ENCODE peak calls at places on chromosomes 4 and X, in ten cellular contexts. One of them, this sample, is unnamed.

GRCh38 chr4:154313004-154313587 is 178.5 kb downstream of the DCHS2 start:
- DNase-seq in omental fat pad: no peak
- DNase-seq in hepatocyte: no peak
- DNase-seq in fibroblast of mammary gland: peak; percentile 72
- DNase-seq in foreskin fibroblast: peak; percentile 36
- DNase-seq in thyroid gland: no peak
- DNase-seq in DND-41: no peak
- DNase-seq in MCF 10A: no peak
- DNase-seq in chondrocyte: no peak
- DNase-seq in lower lobe of right lung: no peak
- DNase-seq in this sample: no peak

GRCh38 chr4:107619065-107619464 is 101.0 kb downstream of the PAPSS1 start:
- DNase-seq in omental fat pad: no peak
- DNase-seq in hepatocyte: peak; percentile 17
- DNase-seq in fibroblast of mammary gland: peak; percentile 65
- DNase-seq in foreskin fibroblast: peak; percentile 86
- DNase-seq in thyroid gland: peak; percentile 34
- DNase-seq in DND-41: no peak
- DNase-seq in MCF 10A: peak; percentile 0
- DNase-seq in chondrocyte: no peak
- DNase-seq in lower lobe of right lung: no peak
- DNase-seq in this sample: no peak

GRCh38 chrX:152993933-152994332 is at the start of gene PNMA5:
- DNase-seq in omental fat pad: no peak
- DNase-seq in hepatocyte: no peak
- DNase-seq in fibroblast of mammary gland: no peak
- DNase-seq in foreskin fibroblast: no peak
- DNase-seq in thyroid gland: no peak
- DNase-seq in DND-41: no peak
- DNase-seq in MCF 10A: no peak
- DNase-seq in chondrocyte: no peak
- DNase-seq in lower lobe of right lung: no peak
- DNase-seq in this sample: no peak

GRCh38 chrX:55907968-55908607 is 190.5 kb downstream of the RRAGB start:
- DNase-seq in omental fat pad: no peak
- DNase-seq in hepatocyte: peak; percentile 84
- DNase-seq in fibroblast of mammary gland: peak; percentile 23
- DNase-seq in foreskin fibroblast: peak; percentile 25
- DNase-seq in thyroid gland: peak; percentile 73
- DNase-seq in DND-41: no peak
- DNase-seq in MCF 10A: peak; percentile 3
- DNase-seq in chondrocyte: no peak
- DNase-seq in lower lobe of right lung: peak; percentile 69
- DNase-seq in this sample: peak; percentile 84

GRCh38 chr4:14837860-14838259 is 164.4 kb upstream of the CPEB2 start:
- DNase-seq in omental fat pad: no peak
- DNase-seq in hepatocyte: no peak
- DNase-seq in fibroblast of mammary gland: no peak
- DNase-seq in foreskin fibroblast: no peak
- DNase-seq in thyroid gland: no peak
- DNase-seq in DND-41: no peak
- DNase-seq in MCF 10A: no peak
- DNase-seq in chondrocyte: no peak
- DNase-seq in lower lobe of right lung: no peak
- DNase-seq in this sample: no peak

GRCh38 chr4:39936565-39937418 is 40.9 kb downstream of the PDS5A start:
- DNase-seq in omental fat pad: no peak
- DNase-seq in hepatocyte: no peak
- DNase-seq in fibroblast of mammary gland: no peak
- DNase-seq in foreskin fibroblast: no peak
- DNase-seq in thyroid gland: no peak
- DNase-seq in DND-41: no peak
- DNase-seq in MCF 10A: no peak
- DNase-seq in chondrocyte: no peak
- DNase-seq in lower lobe of right lung: no peak
- DNase-seq in this sample: no peak

GRCh38 chr4:16418814-16419213 is 192.5 kb upstream of the TAPT1 start:
- DNase-seq in omental fat pad: no peak
- DNase-seq in hepatocyte: no peak
- DNase-seq in fibroblast of mammary gland: peak; percentile 87
- DNase-seq in foreskin fibroblast: no peak
- DNase-seq in thyroid gland: peak; percentile 84
- DNase-seq in DND-41: no peak
- DNase-seq in MCF 10A: peak; percentile 90
- DNase-seq in chondrocyte: no peak
- DNase-seq in lower lobe of right lung: no peak
- DNase-seq in this sample: no peak

GRCh38 chr4:177012918-177013545 is 220.3 kb upstream of the VEGFC start:
- DNase-seq in omental fat pad: no peak
- DNase-seq in hepatocyte: no peak
- DNase-seq in fibroblast of mammary gland: peak; percentile 26
- DNase-seq in foreskin fibroblast: no peak
- DNase-seq in thyroid gland: no peak
- DNase-seq in DND-41: no peak
- DNase-seq in MCF 10A: no peak
- DNase-seq in chondrocyte: no peak
- DNase-seq in lower lobe of right lung: no peak
- DNase-seq in this sample: no peak

GRCh38 chrX:109475174-109475891 is 6.6 kb downstream of the GUCY2F start:
- DNase-seq in omental fat pad: no peak
- DNase-seq in hepatocyte: peak; percentile 67
- DNase-seq in fibroblast of mammary gland: peak; percentile 44
- DNase-seq in foreskin fibroblast: peak; percentile 74
- DNase-seq in thyroid gland: peak; percentile 42
- DNase-seq in DND-41: no peak
- DNase-seq in MCF 10A: peak; percentile 54
- DNase-seq in chondrocyte: peak; percentile 51
- DNase-seq in lower lobe of right lung: no peak
- DNase-seq in this sample: no peak
- TF ChIP-seq CTCF in omental fat pad: no peak
- TF ChIP-seq CTCF in hepatocyte: peak; percentile 52
- TF ChIP-seq CTCF in fibroblast of mammary gland: peak; percentile 60
- TF ChIP-seq CTCF in foreskin fibroblast: peak; percentile 38
- TF ChIP-seq CTCF in thyroid gland: peak; percentile 42
- TF ChIP-seq CTCF in DND-41: peak; percentile 30
- TF ChIP-seq CTCF in MCF 10A: peak; percentile 19
- TF ChIP-seq CTCF in chondrocyte: peak; percentile 87
- TF ChIP-seq CTCF in lower lobe of right lung: peak; percentile 42
- TF ChIP-seq CTCF in this sample: no peak

DNA sequence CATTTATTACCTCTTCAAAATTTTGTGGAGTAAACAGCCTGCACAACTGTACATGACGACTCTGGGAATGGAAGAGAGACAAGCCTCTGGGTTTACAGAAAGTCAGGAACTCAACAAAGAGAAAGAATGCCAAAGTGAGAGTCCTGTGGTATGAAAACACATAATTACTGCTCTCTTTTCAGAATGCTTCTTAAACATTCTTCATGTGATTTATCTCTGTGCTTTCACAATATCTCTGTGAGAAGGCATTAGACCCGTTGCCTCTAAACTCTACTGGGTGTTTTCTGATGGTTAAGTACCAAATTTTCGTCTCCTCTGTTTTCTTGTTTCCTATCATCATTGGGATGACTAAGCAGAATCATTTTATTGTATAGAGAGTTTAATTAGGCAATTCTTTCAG is 966.6 kb upstream of the SLIT2 start:
- DNase-seq in omental fat pad: no peak
- DNase-seq in hepatocyte: no peak
- DNase-seq in fibroblast of mammary gland: no peak
- DNase-seq in foreskin fibroblast: no peak
- DNase-seq in thyroid gland: no peak
- DNase-seq in DND-41: no peak
- DNase-seq in MCF 10A: no peak
- DNase-seq in chondrocyte: no peak
- DNase-seq in lower lobe of right lung: no peak
- DNase-seq in this sample: no peak
- TF ChIP-seq CTCF in omental fat pad: no peak
- TF ChIP-seq CTCF in hepatocyte: no peak
- TF ChIP-seq CTCF in fibroblast of mammary gland: no peak
- TF ChIP-seq CTCF in foreskin fibroblast: no peak
- TF ChIP-seq CTCF in thyroid gland: no peak
- TF ChIP-seq CTCF in DND-41: no peak
- TF ChIP-seq CTCF in MCF 10A: no peak
- TF ChIP-seq CTCF in chondrocyte: no peak
- TF ChIP-seq CTCF in lower lobe of right lung: no peak
- TF ChIP-seq CTCF in this sample: no peak

GRCh38 chrX:110212299-110212698 is 105.6 kb downstream of the AMMECR1 start:
- DNase-seq in omental fat pad: no peak
- DNase-seq in hepatocyte: no peak
- DNase-seq in fibroblast of mammary gland: peak; percentile 16
- DNase-seq in foreskin fibroblast: no peak
- DNase-seq in thyroid gland: no peak
- DNase-seq in DND-41: no peak
- DNase-seq in MCF 10A: peak; percentile 8
- DNase-seq in chondrocyte: no peak
- DNase-seq in lower lobe of right lung: no peak
- DNase-seq in this sample: no peak
- TF ChIP-seq CTCF in omental fat pad: no peak
- TF ChIP-seq CTCF in hepatocyte: no peak
- TF ChIP-seq CTCF in fibroblast of mammary gland: peak; percentile 24
- TF ChIP-seq CTCF in foreskin fibroblast: no peak
- TF ChIP-seq CTCF in thyroid gland: no peak
- TF ChIP-seq CTCF in DND-41: no peak
- TF ChIP-seq CTCF in MCF 10A: no peak
- TF ChIP-seq CTCF in chondrocyte: peak; percentile 61
- TF ChIP-seq CTCF in lower lobe of right lung: no peak
- TF ChIP-seq CTCF in this sample: no peak

DNA sequence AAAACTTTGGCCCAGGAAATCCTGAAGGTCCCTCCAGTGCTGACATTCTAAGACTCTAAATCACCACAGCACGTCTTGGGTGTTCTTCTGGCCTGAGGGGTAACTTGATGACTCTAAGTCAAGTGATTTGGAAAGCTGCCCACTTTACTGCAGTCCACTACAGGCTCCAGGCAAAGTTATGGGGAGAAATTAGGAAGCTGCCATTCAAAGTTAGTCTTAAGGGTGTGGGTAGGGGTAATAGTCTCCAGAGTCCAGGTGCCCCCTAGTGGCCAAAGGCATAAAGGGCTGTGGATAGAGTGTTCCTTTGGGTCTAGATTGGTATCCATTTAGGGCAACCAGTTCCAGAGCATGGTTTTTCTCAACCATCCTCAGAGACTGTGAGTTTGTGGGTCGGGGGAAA is 38.7 kb upstream of the SLC16A2 start:
- DNase-seq in omental fat pad: peak; percentile 70
- DNase-seq in hepatocyte: peak; percentile 60
- DNase-seq in fibroblast of mammary gland: peak; percentile 76
- DNase-seq in foreskin fibroblast: peak; percentile 77
- DNase-seq in thyroid gland: peak; percentile 46
- DNase-seq in DND-41: peak; percentile 57
- DNase-seq in MCF 10A: peak; percentile 83
- DNase-seq in chondrocyte: no peak
- DNase-seq in lower lobe of right lung: peak; percentile 63
- DNase-seq in this sample: peak; percentile 77
- TF ChIP-seq CTCF in omental fat pad: no peak
- TF ChIP-seq CTCF in hepatocyte: peak; percentile 52
- TF ChIP-seq CTCF in fibroblast of mammary gland: peak; percentile 92
- TF ChIP-seq CTCF in foreskin fibroblast: peak; percentile 77
- TF ChIP-seq CTCF in thyroid gland: peak; percentile 27
- TF ChIP-seq CTCF in DND-41: peak; percentile 79
- TF ChIP-seq CTCF in MCF 10A: peak; percentile 81
- TF ChIP-seq CTCF in chondrocyte: peak; percentile 80
- TF ChIP-seq CTCF in lower lobe of right lung: peak; percentile 68
- TF ChIP-seq CTCF in this sample: peak; percentile 81

DNA sequence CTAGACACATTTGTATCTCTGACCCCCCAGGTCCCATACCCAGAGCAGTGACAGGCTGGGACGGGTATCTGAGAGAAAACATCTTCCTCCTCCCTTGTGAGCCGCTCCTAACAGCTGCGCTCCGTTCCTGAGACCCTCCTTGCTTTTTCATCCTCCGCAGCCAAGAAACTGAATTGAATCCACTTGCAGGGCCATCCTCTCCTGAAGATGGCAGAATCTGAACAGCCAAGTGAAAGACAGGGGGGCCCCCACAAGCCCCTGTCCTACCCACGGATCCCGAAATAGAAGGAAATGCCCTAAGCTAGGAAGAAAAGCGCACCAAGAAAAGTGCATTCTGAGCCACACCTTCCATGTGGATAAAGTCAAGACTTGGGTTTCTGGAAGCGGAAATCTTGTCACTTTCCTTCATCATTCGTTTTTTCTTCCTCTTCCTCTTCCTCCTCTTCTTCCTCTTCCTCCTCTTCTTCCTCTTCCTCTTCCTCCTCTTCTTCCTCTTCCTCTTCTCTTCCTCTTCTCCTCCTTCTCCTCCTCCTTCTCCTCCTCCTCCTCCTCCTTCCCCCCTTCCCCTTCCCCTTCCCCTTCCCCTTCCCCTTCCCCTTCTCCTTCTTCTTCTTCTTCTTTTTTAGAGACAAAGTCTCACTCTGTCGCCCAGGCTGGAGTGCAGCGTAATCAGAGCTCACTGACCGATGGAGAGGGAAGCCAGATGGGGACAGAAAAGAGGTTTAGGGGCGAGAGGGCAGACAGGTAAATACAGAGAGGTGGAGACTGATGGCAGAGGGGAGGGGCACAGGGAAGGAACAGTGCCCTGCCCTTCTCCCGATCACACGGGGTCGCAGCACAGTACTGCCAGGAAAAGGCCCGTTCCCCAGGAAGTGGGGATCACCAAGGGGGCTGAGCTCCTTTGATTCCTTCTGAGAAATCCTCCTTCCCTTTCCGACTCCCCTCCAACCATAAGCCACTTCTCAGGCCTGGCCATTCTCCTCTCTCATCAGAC is 85.9 kb upstream of the WWC2 start:
- DNase-seq in omental fat pad: no peak
- DNase-seq in hepatocyte: no peak
- DNase-seq in fibroblast of mammary gland: no peak
- DNase-seq in foreskin fibroblast: no peak
- DNase-seq in thyroid gland: no peak
- DNase-seq in DND-41: no peak
- DNase-seq in MCF 10A: no peak
- DNase-seq in chondrocyte: no peak
- DNase-seq in lower lobe of right lung: no peak
- DNase-seq in this sample: no peak
- TF ChIP-seq CTCF in omental fat pad: no peak
- TF ChIP-seq CTCF in hepatocyte: no peak
- TF ChIP-seq CTCF in fibroblast of mammary gland: no peak
- TF ChIP-seq CTCF in foreskin fibroblast: no peak
- TF ChIP-seq CTCF in thyroid gland: no peak
- TF ChIP-seq CTCF in DND-41: no peak
- TF ChIP-seq CTCF in MCF 10A: no peak
- TF ChIP-seq CTCF in chondrocyte: no peak
- TF ChIP-seq CTCF in lower lobe of right lung: no peak
- TF ChIP-seq CTCF in this sample: no peak

GRCh38 chrX:8820910-8821527 is 19.8 kb upstream of the FAM9A start:
- DNase-seq in omental fat pad: no peak
- DNase-seq in hepatocyte: peak; percentile 12
- DNase-seq in fibroblast of mammary gland: peak; percentile 3
- DNase-seq in foreskin fibroblast: no peak
- DNase-seq in thyroid gland: no peak
- DNase-seq in DND-41: no peak
- DNase-seq in MCF 10A: no peak
- DNase-seq in chondrocyte: no peak
- DNase-seq in lower lobe of right lung: no peak
- DNase-seq in this sample: no peak
- TF ChIP-seq CTCF in omental fat pad: no peak
- TF ChIP-seq CTCF in hepatocyte: peak; percentile 15
- TF ChIP-seq CTCF in fibroblast of mammary gland: no peak
- TF ChIP-seq CTCF in foreskin fibroblast: no peak
- TF ChIP-seq CTCF in thyroid gland: no peak
- TF ChIP-seq CTCF in DND-41: no peak
- TF ChIP-seq CTCF in MCF 10A: no peak
- TF ChIP-seq CTCF in chondrocyte: peak; percentile 33
- TF ChIP-seq CTCF in lower lobe of right lung: no peak
- TF ChIP-seq CTCF in this sample: no peak

GRCh38 chr4:81326581-81326980 is 111.6 kb upstream of the PRKG2 start:
- DNase-seq in omental fat pad: no peak
- DNase-seq in hepatocyte: no peak
- DNase-seq in fibroblast of mammary gland: no peak
- DNase-seq in foreskin fibroblast: no peak
- DNase-seq in thyroid gland: no peak
- DNase-seq in DND-41: no peak
- DNase-seq in MCF 10A: no peak
- DNase-seq in chondrocyte: no peak
- DNase-seq in lower lobe of right lung: no peak
- DNase-seq in this sample: no peak
- TF ChIP-seq CTCF in omental fat pad: no peak
- TF ChIP-seq CTCF in hepatocyte: no peak
- TF ChIP-seq CTCF in fibroblast of mammary gland: no peak
- TF ChIP-seq CTCF in foreskin fibroblast: no peak
- TF ChIP-seq CTCF in thyroid gland: no peak
- TF ChIP-seq CTCF in DND-41: no peak
- TF ChIP-seq CTCF in MCF 10A: no peak
- TF ChIP-seq CTCF in chondrocyte: no peak
- TF ChIP-seq CTCF in lower lobe of right lung: no peak
- TF ChIP-seq CTCF in this sample: no peak

This sample was measured in spleen.